ENCODE peak calls at places on chromosomes 4 and X, in five cellular contexts. R, P, I, S and M are unnamed samples.

GRCh38 chr4:80295331-80295730 is 28.9 kb downstream of the FGF5 start:
- DNase-seq in R (no peak), P (no peak), I (no peak), S (no peak), M (no peak)

GRCh38 chr4:3870567-3870962 is 104.4 kb downstream of the ADRA2C start:
- DNase-seq in R (no peak), P (peak; percentile 2), I (no peak), S (no peak), M (no peak)

GRCh38 chr4:37994569-37994968 is 34.4 kb downstream of the PTTG2 start:
- DNase-seq in R (no peak), P (no peak), I (no peak), S (no peak), M (no peak)

GRCh38 chr4:84224522-84224921 is 274.6 kb downstream of the NKX6-1 start:
- DNase-seq in R (no peak), P (no peak), I (no peak), S (no peak), M (no peak)

GRCh38 chr4:17968721-17969120 is 52.8 kb downstream of the LCORL start:
- DNase-seq in R (no peak), P (no peak), I (no peak), S (no peak), M (no peak)

GRCh38 chr4:112411781-112412281 is 104.1 kb downstream of the NEUROG2 start:
- DNase-seq in R (no peak), P (no peak), I (no peak), S (no peak), M (no peak)

GRCh38 chr4:39706334-39706733 is 8.4 kb downstream of the UBE2K start:
- DNase-seq in R (peak; percentile 81), P (peak; percentile 30), I (peak; percentile 88), S (no peak), M (no peak)

GRCh38 chr4:663438-664428 is 10.3 kb downstream of the ATP5ME start:
- DNase-seq in R (no peak), P (peak; percentile 54), I (no peak), S (peak; percentile 75), M (no peak)

GRCh38 chr4:153018031-153018430 is 81.9 kb downstream of the FHDC1 start:
- DNase-seq in R (no peak), P (no peak), I (no peak), S (no peak), M (no peak)

GRCh38 chrX:71224969-71225368 is 1.9 kb downstream of the GJB1 start:
- DNase-seq in R (no peak), P (no peak), I (no peak), S (no peak), M (no peak)

GRCh38 chrX:80335062-80335830 is 85.0 kb upstream of the TENT5D start:
- DNase-seq in R (no peak), P (peak; percentile 26), I (peak; percentile 39), S (no peak), M (no peak)

GRCh38 chr4:67320645-67321044 is 224.7 kb downstream of the CENPC start:
- DNase-seq in R (no peak), P (no peak), I (peak; percentile 12), S (no peak), M (no peak)

GRCh38 chrX:75181721-75182120 is 25.6 kb upstream of the ABCB7 start:
- DNase-seq in R (no peak), P (no peak), I (peak; percentile 29), S (no peak), M (no peak)

GRCh38 chr4:7756561-7757355 is 182.9 kb downstream of the AFAP1 start:
- DNase-seq in R (no peak), P (no peak), I (no peak), S (no peak), M (no peak)

GRCh38 chr4:121794505-121795192 is 6.5 kb upstream of the EXOSC9 start:
- DNase-seq in R (no peak), P (no peak), I (peak; percentile 49), S (no peak), M (no peak)

GRCh38 chr4:26496207-26496783 is 6.0 kb upstream of the CCKAR start:
- DNase-seq in R (no peak), P (no peak), I (no peak), S (no peak), M (no peak)

GRCh38 chr4:40201898-40202297 is 5.1 kb downstream of the RHOH start:
- DNase-seq in R (no peak), P (no peak), I (no peak), S (no peak), M (no peak)

GRCh38 chr4:151486166-151486565 is 77.2 kb downstream of the FHIP1A start:
- DNase-seq in R (no peak), P (no peak), I (peak; percentile 32), S (no peak), M (no peak)

GRCh38 chr4:1081689-1082040 is 31.7 kb downstream of the RNF212 start:
- DNase-seq in R (peak; percentile 66), P (no peak), I (peak; percentile 29), S (no peak), M (no peak)

GRCh38 chrX:105706041-105706440 is 116.3 kb upstream of the NRK start:
- DNase-seq in R (peak; percentile 65), P (no peak), I (peak; percentile 3), S (no peak), M (no peak)

GRCh38 chrX:20269848-20270556 is 3.3 kb upstream of the RPS6KA3 start:
- DNase-seq in R (no peak), P (no peak), I (no peak), S (no peak), M (no peak)
- TF ChIP-seq CTCF in R (no peak), P (no peak), I (no peak), S (no peak), M (no peak)

GRCh38 chrX:40468033-40468979 is 112.5 kb upstream of the ATP6AP2 start:
- DNase-seq in R (peak; percentile 7), P (peak; percentile 24), I (peak; percentile 47), S (peak; percentile 33), M (no peak)
- TF ChIP-seq CTCF in R (no peak), P (peak; percentile 50), I (peak; percentile 30), S (peak; percentile 19), M (no peak)

DNA sequence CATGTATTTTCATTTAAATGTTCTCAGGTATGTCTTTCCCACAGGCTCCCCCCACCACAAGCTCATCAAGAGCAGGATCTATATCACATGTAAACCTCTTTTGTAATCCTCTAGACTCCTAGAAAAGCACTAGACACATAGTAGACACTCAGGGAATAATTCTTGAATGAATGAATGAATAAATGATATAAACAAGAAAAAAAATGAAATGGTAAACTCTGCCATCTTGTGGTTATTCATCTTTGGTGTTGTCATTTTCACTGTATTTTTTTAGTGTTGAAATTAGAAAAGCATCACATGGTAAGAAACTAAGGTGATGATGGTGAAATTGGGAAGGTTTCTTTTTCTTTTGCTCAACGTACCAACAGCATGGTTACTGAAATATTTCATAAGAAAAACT is 34.2 kb upstream of the C1GALT1C1 start:
- DNase-seq in R (peak; percentile 40), P (no peak), I (peak; percentile 39), S (no peak), M (no peak)
- TF ChIP-seq CTCF in R (no peak), P (peak; percentile 39), I (peak; percentile 24), S (no peak), M (peak; percentile 52)

GRCh38 chrX:134374294-134374693 is 85.7 kb upstream of the HPRT1 start:
- DNase-seq in R (no peak), P (no peak), I (peak; percentile 4), S (no peak), M (no peak)

GRCh38 chrX:134374910-134375309 is 85.1 kb upstream of the HPRT1 start:
- DNase-seq in R (no peak), P (no peak), I (peak; percentile 7), S (no peak), M (no peak)

GRCh38 chrX:134373736-134374135 is 86.2 kb upstream of the HPRT1 start:
- DNase-seq in R (no peak), P (no peak), I (no peak), S (no peak), M (no peak)

GRCh38 chrX:134375691-134376090 is 84.3 kb upstream of the HPRT1 start:
- DNase-seq in R (no peak), P (no peak), I (no peak), S (no peak), M (no peak)

GRCh38 chrX:134377537-134377936 is 82.4 kb upstream of the HPRT1 start:
- DNase-seq in R (peak; percentile 65), P (no peak), I (peak; percentile 62), S (no peak), M (no peak)
- TF ChIP-seq CTCF in R (peak; percentile 45), P (peak; percentile 20), I (peak; percentile 45), S (peak; percentile 21), M (no peak)